ENCODE peak calls at places on chromosomes 6 and 20, in four cellular contexts. U is stimulated activated naive CD8-positive, alpha-beta T cell treated with anti-CD3 and anti-CD28 coated beads, Interleukin-15, Interleukin-2, amounts not matched to agents 100 U/mL and 50 U/mL, for 24 hours; Y is left colon; E is left ventricle myocardium inferior. F is an unnamed sample.

GRCh38 chr20:6519556-6519955 is 247.9 kb upstream of the BMP2 start:
- DNase-seq in Y (no peak), U (no peak), E (no peak), F (no peak)

GRCh38 chr6:149463781-149464180 is 21.0 kb downstream of the ZC3H12D start:
- DNase-seq in Y (no peak), U (no peak), E (no peak), F (no peak)

GRCh38 chr20:44089987-44090674 is 96.9 kb downstream of the JPH2 start:
- DNase-seq in U (no peak), Y (no peak), E (no peak), F (no peak)

GRCh38 chr20:25050501-25051350 is 7.2 kb downstream of the ACSS1 start:
- DNase-seq in U (no peak), Y (peak), E (no peak), F (no peak)

GRCh38 chr20:7926767-7927166 is 13.5 kb downstream of the HAO1 start:
- DNase-seq in Y (no peak), E (no peak), U (no peak), F (no peak)

GRCh38 chr20:38167851-38168760 is 3.0 kb upstream of the TGM2 start:
- DNase-seq in U (no peak), E (peak), Y (no peak), F (no peak)

GRCh38 chr6:30743099-30744053 is 889 bp upstream of the FLOT1 start:
- DNase-seq in Y (peak), U (peak), E (no peak), F (peak)

GRCh38 chr6:37987008-37987407 is 167.5 kb downstream of the ZFAND3 start:
- DNase-seq in E (no peak), Y (no peak), U (peak), F (no peak)

GRCh38 chr6:1831030-1831429 is 221.3 kb downstream of the FOXC1 start:
- DNase-seq in U (no peak), Y (no peak), E (no peak), F (no peak)

GRCh38 chr6:84462697-84463096 is 235.3 kb upstream of the CEP162 start:
- DNase-seq in Y (no peak), E (no peak), U (no peak), F (no peak)